ENCODE peak calls at places on chromosomes 4 and X, in seven cellular contexts. J is GM23248, S is neural progenitor cell, V is OCI-LY7, C is HCT116, O is GM23338, M is PC-3. B is an unnamed sample.
A peak's percentile ranks its signal among the peaks of the same experiment; 100 is the strongest.

GRCh38 chr4:169627307-169627706 is 6.9 kb downstream of the CLCN3 start:
- DNase-seq in J (no peak), S (no peak), V (no peak), C (no peak), O (no peak), M (no peak), B (no peak)

GRCh38 chr4:70280567-70280966 is 38.2 kb downstream of the CSN3 start:
- DNase-seq in J (no peak), S (no peak), V (no peak), C (no peak), O (no peak), M (no peak), B (no peak)

GRCh38 chr4:144584428-144584827 is 61.5 kb upstream of the HHIP start:
- DNase-seq in J (no peak), S (no peak), V (no peak), C (no peak), O (no peak), M (no peak), B (no peak)

GRCh38 chrX:15721911-15722310 is 16.2 kb upstream of the CA5B start:
- DNase-seq in J (peak; percentile 38), S (no peak), V (no peak), C (no peak), O (no peak), M (no peak), B (no peak)

GRCh38 chr4:23333556-23333945 is 556.3 kb downstream of the PPARGC1A start:
- DNase-seq in J (no peak), S (no peak), V (no peak), C (no peak), O (no peak), M (peak; percentile 49), B (no peak)

GRCh38 chr4:137065306-137065705 is 467.0 kb downstream of the PCDH18 start:
- DNase-seq in J (peak; percentile 10), S (no peak), V (no peak), C (no peak), O (peak; percentile 1), M (no peak), B (no peak)

GRCh38 chrX:12080265-12080664 is 58.0 kb upstream of the FRMPD4 start:
- DNase-seq in J (peak; percentile 25), S (peak; percentile 52), V (peak; percentile 9), C (no peak), O (peak; percentile 72), M (peak; percentile 71), B (peak; percentile 40)

GRCh38 chrX:120769576-120770341 is 105.9 kb downstream of the CT47B1 start:
- DNase-seq in J (peak; percentile 75), S (peak; percentile 37), V (peak; percentile 68), C (peak; percentile 16), O (peak; percentile 17), M (peak; percentile 82), B (peak; percentile 31)

GRCh38 chr4:68175562-68176155 is 46.0 kb upstream of the TMPRSS11F start:
- DNase-seq in J (peak; percentile 71), S (peak; percentile 70), V (peak; percentile 64), C (peak; percentile 54), O (peak; percentile 87), M (peak; percentile 86), B (peak; percentile 82)

GRCh38 chr4:2066011-2066551 is 7.0 kb downstream of the NAT8L start:
- DNase-seq in J (no peak), S (no peak), V (no peak), C (no peak), O (no peak), M (no peak), B (no peak)

GRCh38 chr4:183288955-183289354 is 31.1 kb downstream of the CLDN22 start:
- DNase-seq in J (no peak), S (no peak), V (no peak), C (no peak), O (peak; percentile 4), M (peak; percentile 4), B (no peak)
- H2AFZ ChIP-seq in J (no peak overlapping the region), S (no peak overlapping the region), V (no peak overlapping the region), C (no peak overlapping the region), O (no peak overlapping the region), M (no peak overlapping the region), B (no peak overlapping the region)

DNA sequence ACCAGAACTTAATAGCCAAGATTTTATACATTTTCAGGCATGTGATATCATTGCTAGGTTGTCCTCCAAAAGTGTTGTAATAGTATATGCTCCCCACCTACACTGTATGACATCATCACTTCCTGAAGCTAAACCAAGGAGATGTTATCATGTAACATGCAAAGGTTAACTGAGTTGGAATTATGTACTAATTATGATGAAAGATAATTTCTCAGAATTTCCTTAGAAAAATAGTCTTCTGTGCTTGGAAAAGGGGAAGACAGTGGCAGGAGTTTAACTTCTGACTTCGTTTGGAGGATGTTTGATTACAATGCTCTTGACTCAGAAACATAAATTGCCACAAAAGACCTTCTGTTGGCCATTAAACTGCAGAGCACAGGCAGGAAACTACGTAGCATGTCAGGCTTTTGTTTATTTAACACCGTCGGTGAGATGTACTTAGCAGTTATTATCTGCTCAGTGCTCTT is 83.6 kb upstream of the GUCY1A1 start:
- DNase-seq in J (peak; percentile 72), S (no peak), V (no peak), C (no peak), O (no peak), M (peak; percentile 46), B (no peak)
- TF ChIP-seq EZH2phosphoT487 in J (no peak), S (no peak), V (no peak), C (no peak), O (no peak), M (no peak), B (no peak)

DNA sequence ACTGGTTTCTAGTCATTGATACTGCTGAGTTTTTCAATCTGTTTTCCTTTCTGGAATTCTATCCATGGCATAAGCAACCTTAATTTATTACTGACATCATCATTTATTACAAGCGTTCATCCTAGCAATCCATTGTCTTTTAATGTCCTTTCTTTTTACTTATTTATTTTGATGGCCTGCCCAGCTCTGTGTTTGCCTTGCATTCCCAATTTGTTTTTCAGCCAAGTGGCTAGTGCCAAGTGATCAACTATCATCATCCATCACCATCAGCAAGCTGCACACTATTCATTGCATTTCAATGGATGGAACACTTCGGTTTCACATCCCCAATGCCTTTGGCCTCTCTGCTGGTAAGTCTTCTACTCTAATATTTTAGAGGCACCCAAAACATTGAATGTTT is 831.7 kb upstream of the EPHA5 start:
- DNase-seq in J (no peak), S (no peak), V (no peak), C (no peak), O (no peak), M (no peak), B (no peak)
- H3K4me1 ChIP-seq in J (no peaks in the 10 kb centered on the region), S (no peaks in the 10 kb centered on the region), V (no peaks in the 10 kb centered on the region), C (no peaks in the 10 kb centered on the region), O (no peaks in the 10 kb centered on the region), M (peaks cover 3% of the 10 kb centered on the region), B (no peaks in the 10 kb centered on the region)

DNA sequence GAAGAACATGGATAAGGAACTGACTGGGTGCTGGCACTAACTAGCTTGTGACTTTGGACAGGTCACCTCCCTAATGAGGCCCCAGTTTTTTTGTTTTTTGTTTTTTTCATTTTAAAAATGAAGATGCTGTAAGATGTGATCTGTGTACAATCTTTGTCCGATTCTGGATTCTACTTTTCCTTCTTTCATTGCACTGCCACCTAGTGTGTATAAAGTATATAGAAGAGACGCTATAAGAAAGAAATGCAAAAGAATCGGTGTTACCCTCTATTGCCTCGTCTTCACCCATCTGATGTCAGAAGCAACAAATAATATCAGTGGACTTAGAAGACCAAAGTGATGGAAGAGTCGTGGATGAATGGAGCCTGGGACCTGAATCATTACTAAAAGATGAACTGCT is 58.6 kb upstream of the P2RY10 start:
- DNase-seq in J (peak; percentile 43), S (peak; percentile 7), V (peak; percentile 11), C (no peak), O (peak; percentile 8), M (peak; percentile 48), B (peak; percentile 6)
- H2AFZ ChIP-seq in J (no peak overlapping the region), S (peak overlapping the region; percentile 28), V (no peak overlapping the region), C (no peak overlapping the region), O (no peak overlapping the region), M (no peak overlapping the region), B (no peak overlapping the region)

GRCh38 chr4:166198921-166199320 is 325.9 kb downstream of the TLL1 start:
- DNase-seq in J (no peak), S (no peak), V (no peak), C (no peak), O (no peak), M (no peak), B (no peak)

GRCh38 chr4:166198516-166198915 is 325.5 kb downstream of the TLL1 start:
- DNase-seq in J (no peak), S (no peak), V (no peak), C (no peak), O (peak; percentile 34), M (no peak), B (no peak)

GRCh38 chr4:166197166-166197565 is 324.1 kb downstream of the TLL1 start:
- DNase-seq in J (no peak), S (no peak), V (no peak), C (no peak), O (no peak), M (peak; percentile 75), B (no peak)

GRCh38 chr4:166195101-166195500 is 322.1 kb downstream of the TLL1 start:
- DNase-seq in J (no peak), S (no peak), V (no peak), C (no peak), O (no peak), M (no peak), B (no peak)

DNA sequence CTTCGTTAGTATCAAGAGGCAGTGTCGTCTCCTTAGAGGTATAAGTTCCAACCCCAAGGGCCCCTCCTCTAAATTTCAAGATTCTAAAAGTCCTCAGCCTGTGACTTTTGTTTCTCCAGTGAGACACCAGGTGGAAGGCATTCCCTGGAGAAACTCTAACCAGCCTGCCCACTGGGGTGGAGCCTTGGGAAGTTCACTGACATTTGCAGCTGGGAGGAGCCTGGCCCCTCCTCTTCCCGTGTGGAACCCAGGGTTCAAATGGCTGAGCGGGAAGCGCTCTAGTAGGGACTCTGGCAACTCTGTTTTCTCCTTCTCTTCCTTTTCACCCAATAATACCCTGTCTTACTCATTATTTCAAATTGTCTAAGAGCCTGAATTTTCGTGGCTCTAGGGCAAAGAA is 325.0 kb downstream of the TLL1 start:
- DNase-seq in J (no peak), S (no peak), V (no peak), C (no peak), O (no peak), M (no peak), B (no peak)
- TF ChIP-seq EZH2phosphoT487 in J (no peak), S (no peak), V (no peak), C (no peak), O (no peak), M (no peak), B (no peak)

B was measured in hepatocyte.